ENCODE peak calls at places on chromosome 1, in nine cellular contexts. I, P, O, Q, J, B, A, H and X are unnamed samples.

GRCh38 chr1:154908937-154909336 is 27.6 kb downstream of the PMVK start:
- DNase-seq in I (no peak), P (no peak), O (no peak), Q (no peak), J (no peak), B (no peak), A (no peak), H (no peak), X (no peak)

GRCh38 chr1:38059632-38060286 is 13.2 kb upstream of the POU3F1 start:
- DNase-seq in I (no peak), P (no peak), O (no peak), Q (no peak), J (no peak), B (no peak), A (no peak), H (no peak), X (no peak)

GRCh38 chr1:220221670-220222069 is 50.6 kb downstream of the RAB3GAP2 start:
- DNase-seq in I (no peak), P (no peak), O (no peak), Q (no peak), J (no peak), B (no peak), A (no peak), H (no peak), X (no peak)

GRCh38 chr1:74432325-74432724 is 80.1 kb downstream of the LRRC53 start:
- DNase-seq in I (no peak), P (no peak), O (no peak), Q (no peak), J (no peak), B (no peak), A (no peak), H (no peak), X (no peak)

GRCh38 chr1:54323324-54323739 is 82.9 kb downstream of the SSBP3 start:
- DNase-seq in I (no peak), P (no peak), O (peak; percentile 45), Q (no peak), J (no peak), B (no peak), A (no peak), H (no peak), X (no peak)

GRCh38 chr1:51072040-51072439 is 30.0 kb upstream of the C1orf185 start:
- DNase-seq in I (peak; percentile 67), P (no peak), O (no peak), Q (no peak), J (no peak), B (no peak), A (no peak), H (no peak), X (no peak)

GRCh38 chr1:29453502-29454240 is 217.3 kb downstream of the PTPRU start:
- DNase-seq in I (peak; percentile 36), P (peak; percentile 55), O (peak; percentile 22), Q (no peak), J (no peak), B (no peak), A (peak; percentile 80), H (no peak), X (peak; percentile 14)

GRCh38 chr1:78501203-78501602 is 10.4 kb downstream of the PTGFR start:
- DNase-seq in I (no peak), P (no peak), O (no peak), Q (no peak), J (no peak), B (no peak), A (no peak), H (no peak), X (no peak)

GRCh38 chr1:243924588-243925349 is 74.7 kb upstream of the AKT3 start:
- DNase-seq in I (no peak), P (no peak), O (no peak), Q (no peak), J (peak; percentile 37), B (no peak), A (peak; percentile 78), H (no peak), X (no peak)

GRCh38 chr1:230754831-230755230 is 7.6 kb downstream of the CAPN9 start:
- DNase-seq in I (no peak), P (no peak), O (no peak), Q (no peak), J (no peak), B (peak; percentile 41), A (peak; percentile 42), H (no peak), X (no peak)

GRCh38 chr1:96236156-96236739 is 485.3 kb upstream of the PTBP2 start:
- DNase-seq in I (no peak), P (no peak), O (peak; percentile 28), Q (no peak), J (no peak), B (peak; percentile 47), A (peak; percentile 83), H (peak; percentile 44), X (peak; percentile 43)

GRCh38 chr1:184569106-184569505 is 182.3 kb downstream of the C1orf21 start:
- DNase-seq in I (no peak), P (no peak), O (no peak), Q (no peak), J (no peak), B (no peak), A (no peak), H (no peak), X (no peak)

GRCh38 chr1:93546162-93546863 is 98.4 kb downstream of the FNBP1L start:
- DNase-seq in I (no peak), P (no peak), O (no peak), Q (no peak), J (no peak), B (no peak), A (no peak), H (no peak), X (no peak)

GRCh38 chr1:35810096-35810860 is 2.5 kb downstream of the AGO4 start:
- DNase-seq in I (no peak), P (no peak), O (no peak), Q (no peak), J (peak; percentile 15), B (peak; percentile 49), A (peak; percentile 21), H (no peak), X (no peak)

GRCh38 chr1:26388791-26389445 is 16.4 kb upstream of the ZNF683 start:
- DNase-seq in I (no peak), P (no peak), O (no peak), Q (no peak), J (no peak), B (no peak), A (no peak), H (no peak), X (no peak)

GRCh38 chr1:236142358-236143103 is at the start of gene GPR137B:
- DNase-seq in I (peak; percentile 79), P (peak; percentile 85), O (peak; percentile 49), Q (peak; percentile 32), J (no peak), B (peak; percentile 27), A (peak; percentile 55), H (peak; percentile 75), X (peak; percentile 38)

GRCh38 chr1:115340879-115341278 is 2.8 kb upstream of the NGF start:
- DNase-seq in I (no peak), P (no peak), O (no peak), Q (no peak), J (no peak), B (no peak), A (peak; percentile 32), H (no peak), X (no peak)

GRCh38 chr1:219710529-219711194 is 97.8 kb upstream of the ZC3H11B start:
- DNase-seq in I (no peak), P (no peak), O (no peak), Q (no peak), J (peak; percentile 7), B (peak; percentile 8), A (peak; percentile 49), H (no peak), X (no peak)

GRCh38 chr1:92240034-92240433 is 22.3 kb downstream of the C1orf146 start:
- DNase-seq in I (no peak), P (no peak), O (no peak), Q (no peak), J (no peak), B (no peak), A (no peak), H (no peak), X (no peak)

GRCh38 chr1:2050482-2050792 is 226 bp downstream of the PRKCZ start:
- DNase-seq in I (no peak), P (no peak), O (no peak), Q (no peak), J (no peak), B (peak; percentile 64), A (no peak), H (no peak), X (no peak)

GRCh38 chr1:150562384-150563339 is 13.5 kb downstream of the ADAMTSL4 start:
- DNase-seq in I (peak; percentile 74), P (peak; percentile 88), O (no peak), Q (peak; percentile 48), J (no peak), B (no peak), A (no peak), H (peak; percentile 61), X (no peak)